ENCODE peak calls at places on chromosomes 13 and 19, in nine cellular contexts. A, D, G, X, S, W, M, F and E are unnamed samples.

GRCh38 chr19:45406165-45406956 is at the start of gene POLR1G:
- DNase-seq in A (peak; percentile 88), D (peak; percentile 92), G (peak; percentile 82), X (peak; percentile 62), S (peak; percentile 73), W (peak; percentile 94), M (peak; percentile 87), F (peak; percentile 88), E (peak; percentile 88)

GRCh38 chr19:6092329-6093286 is 17.7 kb downstream of the RFX2 start:
- DNase-seq in A (peak; percentile 75), D (peak; percentile 86), G (peak; percentile 89), X (peak; percentile 97), S (peak; percentile 90), W (no peak), M (peak; percentile 87), F (peak; percentile 89), E (peak; percentile 89)

GRCh38 chr19:48676887-48677286 is 4.1 kb upstream of the NTN5 start:
- DNase-seq in A (no peak), D (no peak), G (peak; percentile 60), X (no peak), S (no peak), W (peak; percentile 18), M (no peak), F (no peak), E (no peak)

GRCh38 chr13:84903391-84903790 is 895.8 kb downstream of the SLITRK6 start:
- DNase-seq in A (no peak), D (no peak), G (no peak), X (no peak), S (no peak), W (no peak), M (no peak), F (no peak), E (no peak)

GRCh38 chr13:82879921-82880320 is 1002.4 kb downstream of the SLITRK1 start:
- DNase-seq in A (no peak), D (no peak), G (no peak), X (no peak), S (no peak), W (no peak), M (no peak), F (no peak), E (no peak)

GRCh38 chr13:24264976-24265375 is 44.4 kb upstream of the C1QTNF9 start:
- DNase-seq in A (peak; percentile 21), D (no peak), G (no peak), X (no peak), S (no peak), W (peak; percentile 91), M (no peak), F (no peak), E (no peak)

GRCh38 chr19:40907968-40908735 is 26.1 kb upstream of the CYP2A7 start:
- DNase-seq in A (peak; percentile 36), D (peak; percentile 74), G (no peak), X (no peak), S (no peak), W (peak; percentile 85), M (peak; percentile 54), F (no peak), E (no peak)

GRCh38 chr13:103134271-103134670 is 68.1 kb upstream of the SLC10A2 start:
- DNase-seq in A (no peak), D (no peak), G (no peak), X (no peak), S (no peak), W (no peak), M (no peak), F (no peak), E (no peak)

GRCh38 chr13:51928231-51928630 is 66.5 kb downstream of the CCDC70 start:
- DNase-seq in A (no peak), D (no peak), G (no peak), X (no peak), S (no peak), W (no peak), M (no peak), F (no peak), E (no peak)

GRCh38 chr13:49183672-49184315 is 36.3 kb upstream of the MLNR start:
- DNase-seq in A (no peak), D (no peak), G (no peak), X (peak; percentile 1), S (peak; percentile 9), W (no peak), M (no peak), F (no peak), E (peak; percentile 3)

GRCh38 chr13:98171806-98172569 is 5.1 kb downstream of the RNF113B start:
- DNase-seq in A (peak; percentile 49), D (peak; percentile 71), G (no peak), X (no peak), S (no peak), W (no peak), M (peak; percentile 72), F (no peak), E (no peak)

GRCh38 chr13:59247166-59247565 is 916.6 kb downstream of the DIAPH3 start:
- DNase-seq in A (no peak), D (no peak), G (no peak), X (no peak), S (no peak), W (no peak), M (peak; percentile 49), F (no peak), E (no peak)

GRCh38 chr19:20423381-20424207 is 142.0 kb downstream of the ZNF737 start:
- DNase-seq in A (peak; percentile 79), D (peak; percentile 67), G (peak; percentile 50), X (no peak), S (peak; percentile 2), W (peak; percentile 78), M (peak; percentile 74), F (no peak), E (peak; percentile 35)

GRCh38 chr19:35114656-35115537 is 726 bp upstream of the FXYD3 start:
- DNase-seq in A (peak; percentile 86), D (peak; percentile 95), G (peak; percentile 86), X (no peak), S (peak; percentile 62), W (peak; percentile 83), M (peak; percentile 83), F (peak; percentile 65), E (peak; percentile 71)

GRCh38 chr13:110130431-110130830 is 176.5 kb downstream of the COL4A1 start:
- DNase-seq in A (no peak), D (no peak), G (no peak), X (no peak), S (no peak), W (no peak), M (no peak), F (no peak), E (no peak)

GRCh38 chr19:48772503-48772953 is 17.2 kb downstream of the FGF21 start:
- DNase-seq in A (peak; percentile 87), D (no peak), G (no peak), X (no peak), S (no peak), W (no peak), M (peak; percentile 87), F (no peak), E (no peak)

DNA sequence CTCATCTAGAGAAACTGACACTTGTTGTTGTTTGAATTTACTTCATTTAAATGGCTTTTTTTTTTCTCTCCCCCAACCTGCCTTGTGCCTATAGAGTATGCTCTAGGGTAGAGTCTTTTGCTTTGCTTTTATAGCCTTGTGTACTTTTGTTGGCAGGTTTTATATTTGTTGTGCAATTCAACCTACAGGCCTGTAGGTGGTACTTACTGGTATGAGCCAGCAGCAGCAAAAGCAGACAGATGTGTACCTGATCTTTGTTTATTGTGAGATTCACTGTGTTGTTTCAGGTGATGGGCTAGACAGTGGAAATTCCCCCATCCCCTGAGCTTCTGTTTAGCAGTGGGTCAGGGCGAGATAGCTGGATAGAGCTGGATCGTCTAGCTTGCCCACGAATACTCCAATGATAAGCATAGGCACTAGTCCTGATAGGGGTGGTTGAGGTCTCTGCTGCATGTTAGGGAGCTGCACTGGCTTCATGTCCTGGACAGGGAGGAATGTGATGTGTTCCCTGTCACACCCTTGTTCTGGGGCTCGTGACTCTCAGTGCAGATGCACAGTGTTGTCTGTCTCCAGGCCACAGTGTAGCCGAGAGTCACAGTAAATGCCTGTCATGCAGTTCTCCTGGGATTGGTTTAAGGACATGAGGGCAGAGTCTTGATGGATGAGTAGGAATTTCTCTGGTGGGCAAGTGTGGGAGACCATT is 21.3 kb downstream of the DNAJC3 start:
- DNase-seq in A (no peak), D (no peak), G (no peak), X (no peak), S (peak; percentile 33), W (no peak), M (no peak), F (no peak), E (no peak)
- TF ChIP-seq CTCF in A (no peak), D (peak; percentile 68), G (no peak), X (peak; percentile 66), S (peak; percentile 40), W (no peak), M (no peak), F (no peak), E (peak; percentile 24)

DNA sequence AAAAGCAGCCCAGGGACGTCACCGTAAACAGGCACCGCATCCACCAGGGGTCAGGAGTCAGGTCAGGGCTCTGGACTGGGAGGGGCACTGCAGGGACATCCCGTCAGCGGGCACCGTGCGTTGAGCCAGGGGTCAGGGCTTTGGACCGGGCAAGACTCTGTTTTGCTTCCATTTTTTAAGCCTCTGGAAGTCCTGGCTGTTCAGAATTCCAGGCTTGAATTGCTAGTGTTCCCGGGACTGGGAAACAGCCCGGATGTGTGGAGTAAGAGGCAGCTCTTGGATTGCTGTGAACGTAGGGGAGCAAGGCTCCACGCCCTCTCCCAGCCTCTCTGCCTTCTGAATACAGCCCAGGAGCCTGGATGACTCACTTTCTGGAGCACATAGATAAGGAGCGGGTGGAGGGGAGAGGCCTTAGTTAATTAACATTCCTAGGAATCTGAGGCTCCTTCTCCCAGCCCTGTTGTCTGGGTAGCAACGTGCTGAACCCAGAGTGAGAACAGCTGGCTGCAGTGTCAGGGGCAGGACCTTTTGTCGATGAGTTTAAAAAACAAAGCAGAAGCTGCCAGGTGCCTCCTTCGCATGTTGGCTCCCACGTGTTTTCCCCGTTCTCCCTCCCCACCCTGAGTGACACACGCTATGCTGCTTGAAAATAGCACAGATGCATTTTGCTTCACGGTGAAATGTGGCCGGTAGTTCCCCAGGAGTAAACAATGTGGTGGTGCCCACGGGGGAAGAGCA is 21.9 kb downstream of the ATP11A start:
- DNase-seq in A (peak; percentile 90), D (peak; percentile 95), G (peak; percentile 75), X (peak; percentile 94), S (peak; percentile 77), W (peak; percentile 82), M (peak; percentile 87), F (peak; percentile 99), E (peak; percentile 97)
- TF ChIP-seq CTCF in A (no peak), D (peak; percentile 79), G (no peak), X (peak; percentile 67), S (peak; percentile 44), W (no peak), M (peak; percentile 18), F (peak; percentile 44), E (peak; percentile 9)

GRCh38 chr13:63455938-63456337 is 2040.3 kb upstream of the PCDH20 start:
- DNase-seq in A (no peak), D (no peak), G (no peak), X (no peak), S (peak; percentile 8), W (no peak), M (no peak), F (no peak), E (no peak)
- TF ChIP-seq CTCF in A (no peak), D (peak; percentile 74), G (no peak), X (peak; percentile 60), S (peak; percentile 24), W (no peak), M (no peak), F (peak; percentile 6), E (peak; percentile 2)

DNA sequence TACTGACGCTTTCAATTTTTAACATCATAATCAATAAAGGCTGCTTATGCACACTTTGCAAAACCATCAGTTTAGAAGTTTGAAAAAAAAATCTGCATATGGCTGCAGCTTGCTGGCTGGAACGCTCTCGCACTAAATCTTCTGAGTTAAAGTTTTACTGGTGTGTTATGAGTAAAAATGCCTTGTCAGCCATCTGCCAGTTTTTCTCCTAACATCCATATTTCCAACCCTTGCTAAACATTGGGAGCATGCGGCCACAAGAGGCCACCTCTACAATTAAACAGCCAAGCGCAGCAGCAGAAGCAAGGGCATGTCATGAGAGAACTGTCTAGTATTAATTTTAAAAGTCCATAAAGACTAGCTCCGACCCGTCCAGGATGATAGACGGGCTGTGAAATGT is 248.3 kb downstream of the TSHZ3 start:
- DNase-seq in A (no peak), D (no peak), G (no peak), X (no peak), S (no peak), W (no peak), M (no peak), F (no peak), E (peak; percentile 7)
- TF ChIP-seq CTCF in A (no peak), D (no peak), G (no peak), X (no peak), S (no peak), W (no peak), M (no peak), F (no peak), E (no peak)